ENCODE peak calls at places on chromosomes 6 and 20, in four cellular contexts. R, M, Z and S are unnamed samples.

GRCh38 chr6:14384175-14384949 is 266.8 kb downstream of the CD83 start:
- DNase-seq in R (no peak), M (no peak), Z (no peak), S (no peak)

GRCh38 chr20:40945754-40946451 is 82.7 kb upstream of the TOP1 start:
- DNase-seq in R (peak), M (no peak), Z (peak), S (peak)

GRCh38 chr6:13504611-13505344 is 17.4 kb upstream of the GFOD1 start:
- DNase-seq in R (no peak), M (no peak), Z (no peak), S (no peak)

GRCh38 chr20:3390759-3391500 is 16.5 kb downstream of the DNAAF9 start:
- DNase-seq in R (no peak), M (no peak), Z (no peak), S (no peak)

GRCh38 chr6:110878751-110879539 is 4.4 kb downstream of the AMD1 start:
- DNase-seq in R (peak), M (no peak), Z (no peak), S (peak)

GRCh38 chr6:158409451-158409850 is 97.2 kb downstream of the TULP4 start:
- DNase-seq in R (peak), M (no peak), Z (no peak), S (no peak)

GRCh38 chr6:155495011-155495768 is 39.6 kb upstream of the NOX3 start:
- DNase-seq in R (no peak), M (no peak), Z (no peak), S (peak)

GRCh38 chr6:54085526-54085925 is 25.7 kb upstream of the MLIP start:
- DNase-seq in R (no peak), M (no peak), Z (no peak), S (no peak)

GRCh38 chr20:23050847-23051627 is 1.6 kb upstream of the THBD start:
- DNase-seq in R (peak), M (peak), Z (peak), S (peak)

GRCh38 chr20:57514273-57514751 is 10.6 kb downstream of the CTCFL start:
- DNase-seq in R (peak), M (peak), Z (peak), S (peak)

GRCh38 chr6:111738156-111738555 is 132.5 kb upstream of the TRAF3IP2 start:
- DNase-seq in R (no peak), M (no peak), Z (no peak), S (no peak)

GRCh38 chr6:79544939-79545450 is 7.8 kb upstream of the LCA5 start:
- DNase-seq in R (peak), M (peak), Z (peak), S (peak)

GRCh38 chr6:106056060-106056737 is 29.9 kb upstream of the PRDM1 start:
- DNase-seq in R (no peak), M (no peak), Z (no peak), S (peak)

GRCh38 chr20:64051033-64051452 is 1.6 kb upstream of the SOX18 start:
- DNase-seq in R (no peak), M (no peak), Z (no peak), S (no peak)

GRCh38 chr6:146300540-146300939 is 243.1 kb upstream of the RAB32 start:
- DNase-seq in R (no peak), M (no peak), Z (no peak), S (no peak)

GRCh38 chr6:132161283-132161682 is 210.1 kb upstream of the CCN2 start:
- DNase-seq in R (no peak), M (no peak), Z (peak), S (no peak)

GRCh38 chr6:45388328-45388727 is 10.6 kb upstream of the SUPT3H start:
- DNase-seq in R (no peak), M (no peak), Z (peak), S (no peak)

GRCh38 chr6:107539849-107540464 is 50.0 kb downstream of the SOBP start:
- DNase-seq in R (no peak), M (no peak), Z (no peak), S (no peak)

GRCh38 chr6:111604259-111605099 is 1.2 kb downstream of the TRAF3IP2 start:
- DNase-seq in R (no peak), M (no peak), Z (no peak), S (no peak)

GRCh38 chr6:12013368-12013617 is 1.2 kb downstream of the HIVEP1 start:
- DNase-seq in R (no peak), M (no peak), Z (no peak), S (no peak)

GRCh38 chr20:38061109-38061508 is 27.6 kb downstream of the RPRD1B start:
- DNase-seq in R (no peak), M (no peak), Z (no peak), S (no peak)

GRCh38 chr6:94323853-94324252 is 904.5 kb upstream of the EPHA7 start:
- DNase-seq in R (no peak), M (no peak), Z (peak), S (peak)

GRCh38 chr6:107458687-107459282 is 579 bp downstream of the PDSS2 start:
- DNase-seq in R (peak), M (peak), Z (peak), S (no peak)

GRCh38 chr20:9389321-9389720 is 125.1 kb upstream of the LAMP5 start:
- DNase-seq in R (no peak), M (no peak), Z (no peak), S (no peak)

GRCh38 chr6:27866370-27867050 is 45.7 kb downstream of the OR2B2 start:
- DNase-seq in R (no peak), M (no peak), Z (peak), S (no peak)

GRCh38 chr6:89034586-89035251 is 45.8 kb upstream of the PNRC1 start:
- DNase-seq in R (no peak), M (no peak), Z (no peak), S (no peak)

GRCh38 chr6:104958720-104959452 is 2.0 kb downstream of the LIN28B start:
- DNase-seq in R (peak), M (no peak), Z (no peak), S (no peak)

GRCh38 chr20:10171864-10172751 is 46.5 kb upstream of the SNAP25 start:
- DNase-seq in R (no peak), M (peak), Z (peak), S (peak)

GRCh38 chr6:105769197-105769596 is 316.9 kb upstream of the PRDM1 start:
- DNase-seq in R (no peak), M (no peak), Z (no peak), S (no peak)

GRCh38 chr6:135983093-135983492 is 131.6 kb downstream of the PDE7B start:
- DNase-seq in R (no peak), M (no peak), Z (no peak), S (no peak)

GRCh38 chr6:137224890-137225198 is 5.7 kb upstream of the IFNGR1 start:
- DNase-seq in R (no peak), M (no peak), Z (no peak), S (no peak)

GRCh38 chr20:51955756-51956155 is 153.4 kb upstream of the SALL4 start:
- DNase-seq in R (no peak), M (no peak), Z (no peak), S (no peak)

GRCh38 chr6:24775520-24776058 is 852 bp downstream of the GMNN start:
- DNase-seq in R (no peak), M (no peak), Z (peak), S (no peak)

GRCh38 chr6:110562316-110562915 is 86.0 kb upstream of the SLC22A16 start:
- DNase-seq in R (no peak), M (no peak), Z (no peak), S (no peak)

GRCh38 chr6:44228836-44229235 is 5.4 kb downstream of the SLC29A1 start:
- DNase-seq in R (no peak), M (no peak), Z (no peak), S (peak)

GRCh38 chr20:7272512-7272911 is 505.0 kb downstream of the BMP2 start:
- DNase-seq in R (no peak), M (no peak), Z (no peak), S (peak)

GRCh38 chr6:125554456-125554855 is 195.0 kb upstream of the HEY2 start:
- DNase-seq in R (no peak), M (no peak), Z (no peak), S (no peak)
- H3K27ac ChIP-seq in R (no peak), M (no peak), Z (no peak), S (no peak)

GRCh38 chr6:161033667-161034066 is 42.1 kb downstream of the MAP3K4 start:
- DNase-seq in R (no peak), M (no peak), Z (no peak), S (no peak)

GRCh38 chr6:161024364-161024920 is 32.9 kb downstream of the MAP3K4 start:
- DNase-seq in R (no peak), M (no peak), Z (no peak), S (no peak)

GRCh38 chr6:161031721-161032495 is 40.3 kb downstream of the MAP3K4 start:
- DNase-seq in R (no peak), M (no peak), Z (no peak), S (no peak)

GRCh38 chr6:161027385-161027784 is 35.8 kb downstream of the MAP3K4 start:
- DNase-seq in R (no peak), M (no peak), Z (no peak), S (no peak)

GRCh38 chr6:161029195-161029809 is 37.7 kb downstream of the MAP3K4 start:
- DNase-seq in R (no peak), M (no peak), Z (no peak), S (no peak)
- H3K4me3 ChIP-seq in R (no peak), M (no peak), Z (no peak), S (no peak)

DNA sequence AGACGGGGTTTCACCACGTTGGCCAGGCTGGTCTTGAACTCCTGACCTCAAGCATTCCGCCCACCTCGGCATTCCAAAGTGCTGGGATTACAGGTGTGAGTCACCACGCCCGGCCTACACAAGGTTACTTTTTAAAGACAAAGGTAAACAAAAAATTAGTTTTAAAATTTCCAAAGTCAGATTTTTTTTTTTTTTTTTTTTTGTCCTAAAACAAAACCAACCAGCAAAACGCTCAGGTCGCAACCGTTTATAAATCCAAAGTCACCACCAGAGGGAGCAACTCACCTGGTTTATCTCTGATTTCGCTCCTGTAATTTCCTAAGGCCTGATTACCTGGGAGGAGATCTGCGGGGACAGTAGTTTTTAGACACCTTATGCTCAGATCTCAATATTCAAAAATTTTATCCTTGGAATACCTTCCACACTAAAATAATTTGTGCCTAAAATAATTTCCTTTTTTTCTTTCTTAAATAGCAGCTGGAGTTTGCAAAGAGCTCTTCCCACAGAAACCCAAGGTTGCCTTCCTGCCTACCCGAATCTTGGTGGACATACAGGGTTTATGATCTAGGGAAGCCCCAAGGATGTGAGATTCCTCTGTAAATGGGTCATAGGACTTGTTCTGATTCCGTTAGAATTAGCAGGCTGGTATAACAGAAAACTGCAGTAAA is 19.8 kb upstream of the TREM1 start:
- DNase-seq in R (peak), M (no peak), Z (peak), S (peak)
- TF ChIP-seq CTCF in R (peak), M (peak), Z (peak), S (peak)

DNA sequence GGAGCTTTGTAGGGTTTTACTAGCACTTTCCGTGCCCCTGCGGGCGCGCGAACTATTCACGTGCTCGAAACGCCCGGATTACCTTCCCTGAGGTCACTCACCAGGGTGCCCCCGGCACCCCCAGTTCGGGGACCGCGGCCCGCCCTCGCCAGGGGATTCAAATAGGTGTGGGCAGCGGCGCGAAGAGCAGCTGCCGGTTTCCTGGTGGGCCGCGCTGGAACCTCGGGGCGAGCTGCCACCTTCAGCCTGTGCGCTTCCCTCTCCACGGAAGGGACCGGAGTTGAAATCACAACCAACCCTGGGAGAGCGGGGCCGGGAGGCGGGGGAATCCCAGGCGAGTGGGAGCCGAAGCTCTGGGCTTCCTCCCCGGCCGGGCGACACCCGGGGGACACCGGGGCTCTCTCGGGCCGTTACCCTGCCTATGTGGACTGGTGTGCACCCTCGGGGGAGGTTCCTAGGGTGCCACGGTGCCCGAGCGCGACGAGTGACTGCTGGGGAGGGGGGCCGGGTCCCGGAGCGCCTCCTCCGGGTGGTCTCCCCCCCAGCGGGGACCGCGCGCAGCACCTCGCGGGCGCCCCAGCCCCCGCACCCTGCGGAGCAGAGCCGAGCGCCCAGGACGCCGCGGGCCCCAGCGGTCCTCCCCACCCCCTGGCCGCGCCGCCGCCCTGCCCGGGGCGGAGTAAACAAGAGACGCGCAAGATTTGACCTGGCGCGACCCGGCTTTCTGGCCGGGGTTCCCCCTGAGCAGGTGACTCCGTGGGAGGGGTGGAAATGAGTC is 2.1 kb upstream of the HIVEP2 start:
- DNase-seq in R (peak), M (peak), Z (peak), S (peak)
- H3K27ac ChIP-seq in R (no peak), M (peak), Z (peak), S (no peak)

GRCh38 chr6:127115032-127115661 is 3.3 kb upstream of the RSPO3 start:
- DNase-seq in R (no peak), M (no peak), Z (no peak), S (no peak)

GRCh38 chr6:127118505-127119360 is at the start of gene RSPO3:
- DNase-seq in R (no peak), M (peak), Z (peak), S (peak)

GRCh38 chr6:127120109-127120786 is 1.8 kb downstream of the RSPO3 start:
- DNase-seq in R (no peak), M (peak), Z (no peak), S (peak)

GRCh38 chr6:127119361-127120108 is 1.1 kb downstream of the RSPO3 start:
- DNase-seq in R (no peak), M (peak), Z (peak), S (peak)

GRCh38 chr6:127117979-127118504 is 429 bp upstream of the RSPO3 start:
- DNase-seq in R (no peak), M (peak), Z (no peak), S (no peak)
- H3K4me3 ChIP-seq in R (no peak), M (peak), Z (no peak), S (peak)

DNA sequence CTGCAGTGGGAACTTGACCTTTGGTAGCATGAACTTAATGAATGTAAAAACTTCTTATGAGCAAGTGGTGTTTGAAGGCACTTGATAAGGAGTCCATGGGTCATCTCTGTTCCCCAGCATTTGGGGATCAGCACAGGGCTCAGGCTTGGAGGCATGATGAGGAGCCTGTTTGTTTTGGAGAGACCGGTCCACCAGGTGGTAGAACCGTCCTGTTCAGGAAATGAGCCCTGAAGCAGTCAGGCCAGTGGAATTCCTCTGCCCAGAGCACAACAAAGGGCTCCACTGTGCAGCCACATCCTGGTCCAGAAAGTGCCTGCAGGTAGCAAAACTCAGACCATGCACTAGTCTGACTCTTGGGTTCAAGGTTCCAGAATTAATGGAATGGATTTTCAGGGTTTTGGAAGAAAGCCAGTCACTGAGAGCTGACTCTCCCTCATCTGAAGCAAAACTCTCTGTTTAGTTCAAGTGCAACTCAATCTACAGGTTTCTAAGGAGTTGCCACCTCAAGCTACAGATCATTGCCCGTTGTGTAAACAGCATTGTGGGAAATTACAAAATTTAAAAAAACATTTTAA is 52.3 kb upstream of the ADGRF1 start:
- DNase-seq in R (no peak), M (no peak), Z (peak), S (no peak)
- TF ChIP-seq CTCF in R (no peak), M (no peak), Z (no peak), S (no peak)

GRCh38 chr6:32655311-32655710 is 11.1 kb downstream of the HLA-DQB1 start:
- DNase-seq in R (no peak), M (no peak), Z (no peak), S (no peak)
- H3K27ac ChIP-seq in R (no peak), M (no peak), Z (no peak), S (no peak)